ENCODE peak calls at places on chromosomes 4 and X, in eight cellular contexts. S is HCT116, G is stomach, V is kidney epithelial cell, X is cardiac fibroblast, O is OCI-LY7, M is upper lobe of right lung, B is fibroblast of pulmonary artery. H is an unnamed sample.

GRCh38 chrX:9326369-9326768 is 138.5 kb upstream of the TBL1X start:
- DNase-seq in S (no peak), O (no peak), B (no peak), V (no peak), X (no peak), G (no peak), M (no peak), H (no peak)

GRCh38 chr4:150886597-150886996 is 128.5 kb downstream of the LRBA start:
- DNase-seq in M (no peak), O (no peak), X (peak), B (peak), V (no peak), G (no peak), S (no peak), H (no peak)

GRCh38 chr4:107736924-107737448 is 17.0 kb upstream of the PAPSS1 start:
- DNase-seq in M (no peak), X (peak), G (no peak), V (no peak), S (peak), O (peak), B (peak), H (no peak)

GRCh38 chr4:22412013-22412412 is 103.9 kb downstream of the ADGRA3 start:
- DNase-seq in S (no peak), B (no peak), X (no peak), M (no peak), G (no peak), O (no peak), V (no peak), H (no peak)

GRCh38 chr4:83022724-83023427 is 12.1 kb upstream of the COPS4 start:
- DNase-seq in V (no peak), O (no peak), B (peak), X (no peak), G (no peak), S (no peak), M (no peak), H (no peak)

GRCh38 chr4:10013722-10014121 is 7.6 kb downstream of the SLC2A9 start:
- DNase-seq in O (peak), V (no peak), S (peak), G (peak), X (peak), M (peak), B (peak), H (no peak)

GRCh38 chr4:187019896-187020295 is 296.2 kb upstream of the FAT1 start:
- DNase-seq in X (no peak), M (no peak), O (no peak), B (no peak), S (no peak), V (no peak), G (no peak), H (no peak)

GRCh38 chr4:76736434-76736833 is 161.5 kb downstream of the SOWAHB start:
- DNase-seq in X (peak), O (no peak), B (peak), V (no peak), G (no peak), S (no peak), M (no peak), H (peak)

GRCh38 chrX:5031792-5032191 is 1196.9 kb downstream of the NLGN4X start:
- DNase-seq in V (no peak), B (no peak), S (no peak), M (no peak), O (no peak), X (no peak), G (no peak), H (no peak)

DNA sequence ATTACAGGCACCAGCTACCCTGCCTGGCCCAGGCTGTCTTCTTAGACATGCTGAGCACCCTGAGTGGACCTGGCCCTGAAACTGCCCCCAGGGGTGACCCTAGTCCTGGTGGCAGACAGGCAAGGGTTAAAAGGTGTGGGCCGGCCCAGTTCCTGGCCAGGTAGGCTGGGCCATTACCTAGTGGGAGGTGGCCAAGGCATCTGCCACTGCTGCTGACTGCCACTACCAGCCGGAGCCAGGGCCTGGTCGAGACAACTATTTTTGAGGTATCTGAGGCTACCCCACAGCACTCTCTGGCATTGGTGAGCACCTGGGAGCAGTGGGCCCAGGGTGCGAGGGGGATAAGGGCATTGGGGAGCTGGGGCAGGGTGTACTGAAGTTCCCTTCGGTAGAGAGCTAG is at the start of gene CCDC120:
- DNase-seq in S (no peak), G (peak), V (no peak), X (no peak), O (no peak), B (no peak), M (peak), H (no peak)
- H3K4me3 ChIP-seq in S (peak), G (peak), V (peak), X (no peak), O (no peak), B (no peak), M (peak), H (no peak)

GRCh38 chr4:143400082-143400481 is 63.4 kb downstream of the GAB1 start:
- DNase-seq in G (no peak), B (no peak), V (no peak), O (no peak), S (no peak), M (no peak), X (no peak), H (no peak)

GRCh38 chr4:143397887-143398286 is 61.2 kb downstream of the GAB1 start:
- DNase-seq in G (no peak), X (no peak), M (no peak), B (no peak), O (no peak), V (no peak), S (no peak), H (no peak)

GRCh38 chr4:143396695-143397094 is 60.0 kb downstream of the GAB1 start:
- DNase-seq in M (no peak), S (no peak), V (no peak), X (no peak), B (no peak), O (no peak), G (no peak), H (no peak)

GRCh38 chr4:143397335-143397734 is 60.7 kb downstream of the GAB1 start:
- DNase-seq in O (no peak), X (no peak), G (no peak), B (no peak), V (no peak), M (no peak), S (no peak), H (peak)

GRCh38 chr4:143399113-143399949 is 62.7 kb downstream of the GAB1 start:
- DNase-seq in V (no peak), G (no peak), O (peak), S (peak), X (peak), M (no peak), B (peak), H (no peak)
- TF ChIP-seq CTCF in V (peak), G (peak), O (peak), S (peak), X (peak), M (peak), B (peak), H (peak)

DNA sequence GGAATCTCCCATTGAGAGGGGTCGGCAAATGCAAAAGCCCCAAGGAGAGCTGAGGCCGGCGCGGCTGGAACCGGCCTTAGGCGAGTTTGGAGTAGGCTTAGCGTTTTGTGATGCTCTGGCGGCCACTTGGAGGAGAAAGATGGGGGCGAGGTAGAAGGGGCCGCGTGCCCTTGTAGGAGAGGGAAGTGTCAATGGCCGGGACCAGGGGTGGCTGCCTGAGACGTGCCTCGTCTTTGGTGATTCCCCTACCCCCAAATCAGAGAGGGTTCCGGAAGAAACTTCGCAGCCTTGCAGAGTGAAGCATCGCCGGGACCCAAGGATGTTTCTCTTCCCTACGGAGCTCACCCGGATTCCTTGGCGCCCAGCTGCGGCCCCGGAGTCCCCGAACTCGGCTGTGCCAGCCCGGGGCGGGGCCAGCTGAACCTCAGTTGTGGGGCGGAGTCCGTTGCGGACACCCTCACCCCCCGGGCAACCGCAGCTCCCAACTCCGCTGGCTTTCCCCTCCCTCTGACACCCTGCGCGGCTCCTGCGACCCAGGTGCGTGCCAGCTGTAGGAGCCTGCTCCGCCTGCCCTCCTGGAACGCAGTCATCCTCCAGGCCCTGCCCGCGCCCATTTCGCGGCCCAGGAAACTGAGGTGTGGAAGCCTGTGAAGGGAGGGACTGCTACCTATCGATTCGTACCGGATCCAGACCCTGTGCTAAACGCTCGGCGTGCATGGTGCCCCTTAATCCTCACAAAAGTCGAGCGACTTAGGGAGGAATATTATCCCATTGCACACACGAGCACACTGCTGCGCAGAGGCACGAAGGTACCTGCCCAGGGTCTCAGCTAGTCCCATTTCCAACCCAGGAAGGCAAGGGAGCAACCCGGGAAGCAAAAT is 12.0 kb downstream of the MSX1 start:
- DNase-seq in B (no peak), G (no peak), V (no peak), M (no peak), X (no peak), S (no peak), O (no peak), H (no peak)
- H3K4me3 ChIP-seq in B (no peak), G (peak), V (no peak), M (no peak), X (no peak), S (no peak), O (no peak), H (no peak)

GRCh38 chrX:46573896-46574336 is 351 bp downstream of the CHST7 start:
- DNase-seq in B (peak), V (no peak), O (peak), G (peak), S (no peak), X (peak), M (peak), H (no peak)

GRCh38 chrX:46575586-46575985 is 2.0 kb downstream of the CHST7 start:
- DNase-seq in B (no peak), S (no peak), X (no peak), O (no peak), M (no peak), G (no peak), V (no peak), H (no peak)

GRCh38 chrX:46574337-46574940 is 874 bp downstream of the CHST7 start:
- DNase-seq in G (no peak), O (peak), S (no peak), M (no peak), X (peak), B (no peak), V (no peak), H (no peak)

GRCh38 chrX:46575991-46576392 is 2.4 kb downstream of the CHST7 start:
- DNase-seq in X (peak), M (no peak), S (no peak), G (no peak), O (peak), V (no peak), B (peak), H (no peak)

DNA sequence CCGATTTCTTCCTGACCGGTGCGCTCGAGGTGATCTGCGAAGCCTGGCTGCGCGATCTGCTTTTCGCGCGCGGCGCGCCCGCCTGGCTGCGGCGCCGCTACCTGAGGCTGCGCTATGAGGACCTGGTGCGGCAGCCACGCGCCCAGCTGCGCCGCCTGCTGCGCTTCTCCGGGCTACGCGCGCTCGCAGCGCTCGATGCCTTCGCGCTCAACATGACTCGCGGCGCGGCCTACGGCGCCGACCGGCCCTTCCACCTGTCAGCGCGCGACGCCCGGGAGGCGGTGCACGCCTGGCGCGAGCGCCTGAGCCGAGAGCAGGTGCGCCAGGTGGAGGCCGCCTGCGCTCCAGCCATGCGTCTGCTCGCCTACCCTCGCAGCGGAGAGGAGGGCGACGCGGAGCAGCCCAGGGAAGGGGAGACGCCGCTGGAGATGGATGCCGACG is 1.4 kb downstream of the CHST7 start:
- DNase-seq in S (no peak), V (no peak), M (peak), G (peak), B (no peak), O (peak), X (peak), H (no peak)
- TF ChIP-seq CTCF in S (no peak), V (no peak), M (no peak), G (no peak), B (no peak), O (peak), X (no peak), H (no peak)

GRCh38 chr4:41448935-41449334 is 89.0 kb upstream of the LIMCH1 start:
- DNase-seq in V (no peak), M (no peak), O (no peak), X (peak), B (no peak), G (no peak), S (no peak), H (no peak)
- H3K4me3 ChIP-seq in V (no peak), M (no peak), O (no peak), X (no peak), B (no peak), G (no peak), S (no peak), H (no peak)

DNA sequence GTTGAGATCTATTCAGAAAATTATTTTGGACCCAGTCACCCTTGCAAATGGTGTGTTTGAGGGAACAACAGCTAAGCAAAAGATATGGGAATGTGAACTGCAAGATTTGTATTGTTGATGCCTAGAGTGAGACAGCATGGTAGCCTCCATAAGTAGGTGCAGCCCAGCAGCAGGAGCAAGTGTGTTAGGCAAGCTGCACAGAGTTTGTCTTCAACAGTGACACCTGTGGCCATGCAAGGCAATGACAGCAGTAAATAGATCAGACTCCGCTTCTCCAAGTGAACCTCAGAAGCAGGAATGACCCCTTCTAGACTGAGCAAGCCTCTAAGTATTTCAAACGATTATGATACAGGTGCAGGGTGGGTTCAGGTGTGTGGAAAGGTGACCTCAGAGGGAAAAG is 133.4 kb upstream of the MSX1 start:
- DNase-seq in S (peak), G (no peak), M (no peak), O (peak), B (no peak), V (no peak), X (no peak), H (no peak)
- TF ChIP-seq CTCF in S (no peak), G (no peak), M (no peak), O (peak), B (peak), V (peak), X (peak), H (peak)

GRCh38 chr4:56653461-56654237 is 27.4 kb downstream of the HOPX start:
- DNase-seq in B (no peak), X (no peak), V (no peak), M (no peak), G (no peak), O (peak), S (no peak), H (no peak)

GRCh38 chr4:56655627-56656345 is 25.3 kb downstream of the HOPX start:
- DNase-seq in M (no peak), X (no peak), O (no peak), B (no peak), G (no peak), V (no peak), S (no peak), H (no peak)

GRCh38 chr4:56656346-56656643 is 24.8 kb downstream of the HOPX start:
- DNase-seq in S (no peak), X (no peak), O (no peak), G (peak), B (no peak), V (no peak), M (no peak), H (no peak)

GRCh38 chr4:56654238-56654632 is 26.9 kb downstream of the HOPX start:
- DNase-seq in X (peak), V (no peak), B (peak), S (no peak), G (peak), M (no peak), O (no peak), H (no peak)

GRCh38 chr4:56655209-56655626 is 25.9 kb downstream of the HOPX start:
- DNase-seq in B (peak), S (no peak), M (no peak), G (no peak), V (no peak), O (no peak), X (no peak), H (no peak)
- H3K4me3 ChIP-seq in B (peak), S (no peak), M (peak), G (peak), V (peak), O (no peak), X (peak), H (peak)

H was measured in AG04449.